ENCODE peak calls at places on chromosomes 6 and 20, in four cellular contexts. M is PC-3, K is hepatocyte, F is GM23338. G is an unnamed sample.
A peak's percentile ranks its signal among the peaks of the same experiment; 100 is the strongest.

GRCh38 chr20:50504231-50504823 is 5.9 kb upstream of the PTPN1 start:
- DNase-seq in M (no peak), K (no peak), F (peak; percentile 26), G (peak; percentile 16)

GRCh38 chr6:73388800-73389512 is 5.7 kb upstream of the DDX43 start:
- DNase-seq in M (peak; percentile 77), K (peak; percentile 71), F (peak; percentile 95), G (peak; percentile 70)

GRCh38 chr6:4973972-4974885 is 29.6 kb downstream of the RPP40 start:
- DNase-seq in M (peak; percentile 34), K (peak; percentile 30), F (peak; percentile 85), G (no peak)

GRCh38 chr20:59123011-59123676 is 40.5 kb upstream of the ZNF831 start:
- DNase-seq in M (no peak), K (no peak), F (no peak), G (no peak)

GRCh38 chr6:10963113-10963512 is 76.3 kb downstream of the SYCP2L start:
- DNase-seq in M (no peak), K (no peak), F (no peak), G (no peak)

GRCh38 chr6:1390805-1391511 is 1.6 kb downstream of the FOXF2 start:
- DNase-seq in M (no peak), K (no peak), F (peak; percentile 61), G (no peak)

GRCh38 chr6:113172531-113172966 is 684.6 kb upstream of the MARCKS start:
- DNase-seq in M (no peak), K (no peak), F (no peak), G (no peak)

GRCh38 chr20:1185316-1185741 is 548 bp upstream of the TMEM74B start:
- DNase-seq in M (no peak), K (peak; percentile 47), F (peak; percentile 56), G (no peak)

GRCh38 chr20:2449386-2449785 is 21.2 kb downstream of the SNRPB start:
- DNase-seq in M (no peak), K (no peak), F (no peak), G (no peak)

GRCh38 chr20:571754-572331 is 28.3 kb upstream of the CSNK2A1 start:
- DNase-seq in M (peak; percentile 16), K (peak; percentile 53), F (peak; percentile 75), G (no peak)

GRCh38 chr6:30112402-30113376 is at the start of gene TRIM31:
- DNase-seq in M (peak; percentile 8), K (no peak), F (no peak), G (no peak)

GRCh38 chr6:21666200-21666671 is 72.7 kb downstream of the SOX4 start:
- DNase-seq in M (no peak), K (peak; percentile 32), F (peak; percentile 91), G (no peak)

GRCh38 chr6:134835998-134836397 is 113.9 kb downstream of the ALDH8A1 start:
- DNase-seq in M (no peak), K (no peak), F (no peak), G (no peak)

GRCh38 chr6:44224154-44224977 is 971 bp downstream of the SLC29A1 start:
- DNase-seq in M (peak; percentile 44), K (no peak), F (no peak), G (no peak)

GRCh38 chr20:38870733-38871559 is 55.3 kb upstream of the FAM83D start:
- DNase-seq in M (peak; percentile 89), K (peak; percentile 17), F (peak; percentile 42), G (peak; percentile 52)

GRCh38 chr6:55069132-55069781 is 105.1 kb upstream of the HCRTR2 start:
- DNase-seq in M (peak; percentile 83), K (peak; percentile 66), F (peak; percentile 75), G (peak; percentile 49)

GRCh38 chr6:1416191-1416764 is 26.9 kb downstream of the FOXF2 start:
- DNase-seq in M (no peak), K (no peak), F (peak; percentile 55), G (no peak)

GRCh38 chr20:63653041-63653973 is at the start of gene STMN3:
- DNase-seq in M (peak; percentile 61), K (peak; percentile 95), F (peak; percentile 97), G (peak; percentile 74)

GRCh38 chr6:43717822-43718221 is 30.2 kb upstream of the MRPS18A start:
- DNase-seq in M (no peak), K (no peak), F (no peak), G (no peak)

GRCh38 chr20:57317789-57318371 is 11.7 kb upstream of the SPO11 start:
- DNase-seq in M (no peak), K (no peak), F (no peak), G (no peak)

GRCh38 chr20:49951160-49951559 is 15.0 kb downstream of the RNF114 start:
- DNase-seq in M (peak; percentile 90), K (no peak), F (no peak), G (no peak)

GRCh38 chr20:60242836-60243520 is 284.8 kb downstream of the CDH26 start:
- DNase-seq in M (no peak), K (no peak), F (no peak), G (no peak)

GRCh38 chr20:23727016-23727415 is 23.7 kb downstream of the CST1 start:
- DNase-seq in M (no peak), K (no peak), F (no peak), G (no peak)
- H3K9me2 ChIP-seq in M (no peaks in the 10 kb centered on the region), K (no peaks in the 10 kb centered on the region), F (peaks cover 13% of the 10 kb centered on the region), G (no peaks in the 10 kb centered on the region)

GRCh38 chr6:149725785-149726184 is 7.9 kb upstream of the LATS1 start:
- DNase-seq in M (no peak), K (no peak), F (no peak), G (no peak)
- H3K9me2 ChIP-seq in M (no peaks in the 10 kb centered on the region), K (no peaks in the 10 kb centered on the region), F (no peaks in the 10 kb centered on the region), G (no peaks in the 10 kb centered on the region)

DNA sequence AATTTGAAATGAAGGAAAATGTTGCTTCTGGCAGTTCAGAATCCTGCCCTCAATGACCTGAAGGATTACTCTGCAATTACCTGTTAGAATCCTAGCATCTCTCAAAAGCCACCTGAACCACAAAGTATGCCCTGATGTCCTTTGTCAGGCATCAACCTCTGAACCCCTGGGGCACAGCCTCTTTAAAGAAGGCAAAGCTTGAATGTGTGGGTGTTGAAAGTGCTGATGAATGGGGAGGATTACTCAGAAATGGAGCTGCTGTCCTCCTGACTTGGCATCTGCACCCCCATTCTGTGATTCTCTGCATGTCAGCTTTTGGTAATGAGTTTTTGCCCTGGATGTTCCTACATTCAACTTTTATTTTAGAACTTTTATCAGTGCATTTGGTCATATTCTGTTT is 179.2 kb downstream of the PKHD1 start:
- DNase-seq in M (no peak), K (no peak), F (peak; percentile 14), G (no peak)
- H3K9me2 ChIP-seq in M (no peaks in the 10 kb centered on the region), K (no peaks in the 10 kb centered on the region), F (no peaks in the 10 kb centered on the region), G (no peaks in the 10 kb centered on the region)

GRCh38 chr20:52598306-52598705 is 373.9 kb upstream of the TSHZ2 start:
- DNase-seq in M (no peak), K (no peak), F (no peak), G (no peak)
- H3K9me2 ChIP-seq in M (no peaks in the 10 kb centered on the region), K (no peaks in the 10 kb centered on the region), F (peaks cover 9% of the 10 kb centered on the region), G (no peaks in the 10 kb centered on the region)

GRCh38 chr6:45494734-45495133 is 117.0 kb upstream of the SUPT3H start:
- DNase-seq in M (no peak), K (no peak), F (no peak), G (no peak)

GRCh38 chr6:45496085-45496433 is 118.3 kb upstream of the SUPT3H start:
- DNase-seq in M (no peak), K (no peak), F (no peak), G (no peak)

GRCh38 chr6:45491874-45492273 is 114.1 kb upstream of the SUPT3H start:
- DNase-seq in M (no peak), K (no peak), F (peak; percentile 21), G (no peak)

GRCh38 chr6:45495404-45496084 is 117.8 kb upstream of the SUPT3H start:
- DNase-seq in M (no peak), K (no peak), F (no peak), G (no peak)

DNA sequence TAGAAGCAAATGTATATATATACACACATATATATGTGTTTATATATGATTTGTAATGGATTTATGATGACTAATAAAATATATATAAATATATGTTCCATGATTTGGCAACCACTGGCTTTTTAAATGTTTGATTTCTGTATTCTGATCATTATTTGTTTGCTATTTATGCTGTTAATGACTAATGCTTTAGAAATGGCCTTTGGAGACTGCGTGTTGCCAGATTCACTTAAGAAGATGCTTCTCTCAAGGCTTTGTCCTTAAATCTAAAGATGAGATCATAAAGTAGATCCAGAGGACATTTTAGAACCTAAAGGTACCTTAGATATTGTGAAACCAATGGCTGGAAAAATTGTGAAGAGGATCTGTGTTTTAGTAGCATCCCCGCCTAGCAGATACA is 116.0 kb upstream of the SUPT3H start:
- DNase-seq in M (peak; percentile 87), K (no peak), F (no peak), G (no peak)
- H3K9me2 ChIP-seq in M (no peaks in the 10 kb centered on the region), K (no peaks in the 10 kb centered on the region), F (peaks cover 8% of the 10 kb centered on the region), G (no peaks in the 10 kb centered on the region)